ENCODE peak calls at places on chromosomes 4 and X, in four cellular contexts. One of them, this sample, is unnamed.

GRCh38 chrX:129617420-129617819 is 37.3 kb downstream of the APLN start:
- DNase-seq in heart left ventricle: no peak
- DNase-seq in GM12878: no peak
- DNase-seq in vagina: no peak
- DNase-seq in this sample: no peak

GRCh38 chr4:6192245-6192644 is 8.1 kb downstream of the JAKMIP1 start:
- DNase-seq in GM12878: no peak
- DNase-seq in vagina: no peak
- DNase-seq in heart left ventricle: no peak
- DNase-seq in this sample: no peak

GRCh38 chr4:83129258-83129657 is 14.7 kb upstream of the PLAC8 start:
- DNase-seq in GM12878: no peak
- DNase-seq in vagina: no peak
- DNase-seq in heart left ventricle: no peak
- DNase-seq in this sample: no peak

GRCh38 chr4:101475246-101475645 is 127.9 kb upstream of the PPP3CA start:
- DNase-seq in heart left ventricle: no peak
- DNase-seq in GM12878: no peak
- DNase-seq in vagina: no peak
- DNase-seq in this sample: no peak

GRCh38 chr4:177385576-177386320 is 56.5 kb downstream of the AGA start:
- DNase-seq in GM12878: no peak
- DNase-seq in vagina: no peak
- DNase-seq in heart left ventricle: no peak
- DNase-seq in this sample: no peak

GRCh38 chr4:169436734-169437133 is 166.0 kb upstream of the SH3RF1 start:
- DNase-seq in GM12878: no peak
- DNase-seq in vagina: no peak
- DNase-seq in heart left ventricle: no peak
- DNase-seq in this sample: no peak

GRCh38 chr4:56374956-56375355 is 12.3 kb downstream of the AASDH start:
- DNase-seq in heart left ventricle: no peak
- DNase-seq in vagina: no peak
- DNase-seq in GM12878: no peak
- DNase-seq in this sample: no peak

GRCh38 chr4:158410272-158410671 is 111.4 kb upstream of the RXFP1 start:
- DNase-seq in heart left ventricle: no peak
- DNase-seq in vagina: no peak
- DNase-seq in GM12878: no peak
- DNase-seq in this sample: no peak

GRCh38 chrX:42098897-42099296 is 175.5 kb upstream of the CASK start:
- DNase-seq in heart left ventricle: peak; percentile 39
- DNase-seq in vagina: no peak
- DNase-seq in GM12878: no peak
- DNase-seq in this sample: no peak

GRCh38 chr4:160233141-160233540 is 1130.3 kb downstream of the RAPGEF2 start:
- DNase-seq in heart left ventricle: no peak
- DNase-seq in vagina: no peak
- DNase-seq in GM12878: no peak
- DNase-seq in this sample: no peak

GRCh38 chrX:54865208-54865607 is 55.4 kb upstream of the TRO start:
- DNase-seq in vagina: no peak
- DNase-seq in heart left ventricle: no peak
- DNase-seq in GM12878: no peak
- DNase-seq in this sample: no peak

GRCh38 chrX:68114573-68115199 is 318.6 kb downstream of the OPHN1 start:
- DNase-seq in vagina: no peak
- DNase-seq in heart left ventricle: no peak
- DNase-seq in GM12878: no peak
- DNase-seq in this sample: peak; percentile 6

GRCh38 chrX:42714981-42715688 is 62.8 kb downstream of the PPP1R2C start:
- DNase-seq in vagina: no peak
- DNase-seq in GM12878: no peak
- DNase-seq in heart left ventricle: peak; percentile 43
- DNase-seq in this sample: peak; percentile 1

GRCh38 chrX:26586570-26586969 is 370.6 kb downstream of the MAGEB5 start:
- DNase-seq in heart left ventricle: no peak
- DNase-seq in GM12878: no peak
- DNase-seq in vagina: no peak
- DNase-seq in this sample: no peak

GRCh38 chrX:33434256-33435092 is 223.1 kb upstream of the DMD start:
- DNase-seq in GM12878: no peak
- DNase-seq in vagina: no peak
- DNase-seq in heart left ventricle: peak; percentile 30
- DNase-seq in this sample: no peak

GRCh38 chr4:100983426-100983825 is 363.9 kb downstream of the PPP3CA start:
- DNase-seq in heart left ventricle: no peak
- DNase-seq in vagina: no peak
- DNase-seq in GM12878: no peak
- DNase-seq in this sample: no peak

GRCh38 chr4:170305627-170306026 is 215.9 kb upstream of the AADAT start:
- DNase-seq in vagina: no peak
- DNase-seq in GM12878: no peak
- DNase-seq in heart left ventricle: no peak
- DNase-seq in this sample: no peak

GRCh38 chrX:132491191-132491590 is 2.4 kb upstream of the MBNL3 start:
- DNase-seq in heart left ventricle: no peak
- DNase-seq in vagina: no peak
- DNase-seq in GM12878: no peak
- DNase-seq in this sample: no peak

GRCh38 chr4:72467633-72468032 is 101.4 kb downstream of the ADAMTS3 start:
- DNase-seq in GM12878: no peak
- DNase-seq in heart left ventricle: no peak
- DNase-seq in vagina: no peak
- DNase-seq in this sample: no peak

GRCh38 chr4:184064877-184065276 is 152.8 kb downstream of the ENPP6 start:
- DNase-seq in vagina: no peak
- DNase-seq in GM12878: no peak
- DNase-seq in heart left ventricle: no peak
- DNase-seq in this sample: no peak

GRCh38 chr4:102614801-102615200 is 113.6 kb downstream of the NFKB1 start:
- DNase-seq in vagina: no peak
- DNase-seq in GM12878: no peak
- DNase-seq in heart left ventricle: no peak
- DNase-seq in this sample: no peak

GRCh38 chrX:97790850-97791249 is 907.1 kb downstream of the RPA4 start:
- DNase-seq in heart left ventricle: no peak
- DNase-seq in vagina: no peak
- DNase-seq in GM12878: no peak
- DNase-seq in this sample: no peak

DNA sequence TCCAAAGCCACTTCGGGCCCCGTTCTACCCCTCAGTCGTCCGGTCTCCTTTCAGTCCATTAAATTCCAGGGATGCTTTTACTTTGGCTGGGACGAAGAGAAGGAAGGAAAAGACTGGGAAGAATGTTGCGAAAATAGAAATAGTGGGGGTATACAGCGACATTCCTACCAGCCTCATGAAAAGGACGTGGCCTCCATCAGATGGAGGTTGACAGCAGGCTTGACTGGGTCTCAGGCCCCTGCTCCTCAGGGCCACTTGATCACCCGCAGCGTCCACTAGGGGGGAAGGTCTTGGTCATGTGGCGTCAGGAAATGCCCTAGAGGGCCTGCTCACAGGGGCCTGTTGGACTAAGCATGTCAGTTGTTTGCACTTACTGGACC is 671 bp upstream of the ANKRD50 start:
- DNase-seq in vagina: no peak
- DNase-seq in heart left ventricle: peak; percentile 84
- DNase-seq in GM12878: no peak
- DNase-seq in this sample: peak; percentile 35
- TF ChIP-seq POLR2A in vagina: no peak
- TF ChIP-seq POLR2A in heart left ventricle: no peak
- TF ChIP-seq POLR2A in GM12878: no peak
- TF ChIP-seq POLR2A in this sample: no peak

GRCh38 chr4:152676052-152676854 is 3.5 kb downstream of the TMEM154 start:
- DNase-seq in GM12878: no peak
- DNase-seq in heart left ventricle: no peak
- DNase-seq in vagina: no peak
- DNase-seq in this sample: no peak

GRCh38 chr4:152678841-152679240 is 956 bp downstream of the TMEM154 start:
- DNase-seq in heart left ventricle: no peak
- DNase-seq in GM12878: no peak
- DNase-seq in vagina: no peak
- DNase-seq in this sample: no peak

GRCh38 chr4:152682143-152682542 is 2.3 kb upstream of the TMEM154 start:
- DNase-seq in heart left ventricle: no peak
- DNase-seq in GM12878: no peak
- DNase-seq in vagina: no peak
- DNase-seq in this sample: no peak

GRCh38 chr4:152680988-152681731 is 1.4 kb upstream of the TMEM154 start:
- DNase-seq in GM12878: no peak
- DNase-seq in vagina: no peak
- DNase-seq in heart left ventricle: no peak
- DNase-seq in this sample: no peak

DNA sequence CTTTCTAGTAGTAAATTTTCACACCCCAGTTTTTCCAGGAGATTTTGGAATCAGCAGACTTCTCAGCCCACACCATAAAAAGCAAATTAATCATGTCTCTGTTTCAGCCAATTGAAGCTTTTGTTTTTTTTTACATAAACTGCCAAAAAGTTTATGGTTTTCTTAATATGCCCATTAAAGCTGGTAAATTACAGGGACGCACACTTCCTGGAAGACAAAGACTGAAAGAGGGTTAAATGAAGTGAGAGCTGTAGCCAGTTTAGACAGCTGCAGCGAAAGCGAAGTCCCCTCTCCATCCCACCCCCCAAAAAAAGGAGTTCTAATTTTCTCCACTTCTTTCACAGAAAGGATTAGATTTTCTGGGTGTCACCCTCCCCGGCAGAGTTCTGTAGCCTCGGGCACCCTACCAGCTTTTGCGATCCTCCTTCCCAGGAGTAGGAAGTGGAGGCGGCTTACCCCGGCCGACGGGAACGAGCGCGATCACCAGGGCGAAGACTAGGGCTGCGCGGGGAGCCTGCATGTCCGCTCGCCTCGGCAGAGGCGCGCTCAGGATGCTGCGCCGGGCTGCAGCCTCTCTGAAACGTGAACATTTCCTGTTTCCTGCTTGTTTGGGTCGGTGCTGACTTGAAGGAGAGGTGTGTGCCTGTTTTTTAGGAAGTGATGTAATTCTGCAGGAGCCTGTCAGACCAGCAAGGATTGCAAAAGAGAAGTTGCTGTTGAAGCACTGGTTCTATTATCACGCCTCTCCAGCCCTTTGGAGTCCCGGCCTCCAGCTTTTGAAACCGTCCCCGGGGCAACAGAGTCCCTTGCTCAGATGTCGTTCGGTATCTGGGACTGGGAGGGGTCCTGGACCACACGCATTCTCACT is at the start of gene TMEM154:
- DNase-seq in heart left ventricle: peak; percentile 59
- DNase-seq in GM12878: no peak
- DNase-seq in vagina: no peak
- DNase-seq in this sample: peak; percentile 46
- TF ChIP-seq POLR2A in heart left ventricle: no peak
- TF ChIP-seq POLR2A in GM12878: peak; percentile 95
- TF ChIP-seq POLR2A in vagina: peak; percentile 39
- TF ChIP-seq POLR2A in this sample: peak; percentile 85

DNA sequence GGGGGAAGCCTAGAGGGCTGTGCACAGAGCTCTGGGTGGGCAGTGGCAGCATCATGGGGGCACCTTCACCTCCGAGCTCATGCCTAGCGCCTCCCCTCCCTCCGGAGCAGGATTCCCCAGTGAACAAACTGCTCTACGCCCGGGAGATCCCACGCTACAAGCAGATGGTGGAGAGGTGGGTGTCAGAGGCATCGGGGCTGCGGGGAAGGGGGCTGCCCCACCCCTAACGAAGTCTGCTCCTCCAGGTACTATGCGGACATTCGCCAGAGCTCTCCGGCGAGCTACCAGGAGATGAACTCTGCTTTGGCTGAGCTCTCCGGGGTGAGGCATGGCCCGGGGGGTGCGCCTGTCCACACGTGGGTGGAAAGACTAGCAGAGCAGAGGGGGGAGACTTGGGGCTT is 2.7 kb upstream of the SRPK3 start:
- DNase-seq in vagina: no peak
- DNase-seq in GM12878: no peak
- DNase-seq in heart left ventricle: peak; percentile 19
- DNase-seq in this sample: no peak
- TF ChIP-seq POLR2A in vagina: no peak
- TF ChIP-seq POLR2A in GM12878: no peak
- TF ChIP-seq POLR2A in heart left ventricle: no peak
- TF ChIP-seq POLR2A in this sample: no peak

GRCh38 chr4:173529505-173530325 is at the start of gene HAND2:
- DNase-seq in heart left ventricle: peak; percentile 91
- DNase-seq in vagina: no peak
- DNase-seq in GM12878: no peak
- DNase-seq in this sample: peak; percentile 42
- TF ChIP-seq POLR2A in heart left ventricle: peak; percentile 87
- TF ChIP-seq POLR2A in vagina: peak; percentile 65
- TF ChIP-seq POLR2A in GM12878: no peak
- TF ChIP-seq POLR2A in this sample: peak; percentile 38

GRCh38 chrX:119236599-119237525 is 777 bp downstream of the PGRMC1 start:
- DNase-seq in GM12878: no peak
- DNase-seq in vagina: no peak
- DNase-seq in heart left ventricle: peak; percentile 29
- DNase-seq in this sample: no peak
- TF ChIP-seq POLR2A in GM12878: no peak
- TF ChIP-seq POLR2A in vagina: peak; percentile 20
- TF ChIP-seq POLR2A in heart left ventricle: no peak
- TF ChIP-seq POLR2A in this sample: no peak

GRCh38 chrX:71365876-71366673 is at the start of gene TAF1:
- DNase-seq in GM12878: peak; percentile 95
- DNase-seq in vagina: peak; percentile 97
- DNase-seq in heart left ventricle: peak; percentile 95
- DNase-seq in this sample: peak; percentile 86
- TF ChIP-seq POLR2A in GM12878: peak; percentile 87
- TF ChIP-seq POLR2A in vagina: peak; percentile 10
- TF ChIP-seq POLR2A in heart left ventricle: no peak
- TF ChIP-seq POLR2A in this sample: peak; percentile 63

GRCh38 chrX:21658746-21659145 is 616 bp upstream of the KLHL34 start:
- DNase-seq in heart left ventricle: no peak
- DNase-seq in vagina: no peak
- DNase-seq in GM12878: no peak
- DNase-seq in this sample: no peak
- TF ChIP-seq POLR2A in heart left ventricle: no peak
- TF ChIP-seq POLR2A in vagina: no peak
- TF ChIP-seq POLR2A in GM12878: no peak
- TF ChIP-seq POLR2A in this sample: no peak

GRCh38 chrX:23525531-23525930 is 141.8 kb upstream of the PRDX4 start:
- DNase-seq in GM12878: no peak
- DNase-seq in heart left ventricle: no peak
- DNase-seq in vagina: no peak
- DNase-seq in this sample: no peak
- TF ChIP-seq POLR2A in GM12878: no peak
- TF ChIP-seq POLR2A in heart left ventricle: no peak
- TF ChIP-seq POLR2A in vagina: no peak
- TF ChIP-seq POLR2A in this sample: no peak